ENCODE peak calls at places on chromosomes 13 and 19, in five cellular contexts. F is activated naive CD4-positive, alpha-beta T cell; Y is endothelial cell of umbilical vein; H is SW480; Z is M059J. X is an unnamed sample.

GRCh38 chr19:44905437-44906160 is at the start of gene APOE:
- DNase-seq in F (no peak), Y (no peak), H (peak), Z (no peak), X (peak)

GRCh38 chr19:46634045-46634655 is 1.9 kb downstream of the GNG8 start:
- DNase-seq in F (peak), Y (peak), H (peak), Z (peak), X (peak)

GRCh38 chr13:39887424-39887823 is 232.0 kb downstream of the COG6 start:
- DNase-seq in F (no peak), Y (no peak), H (no peak), Z (peak), X (no peak)

GRCh38 chr13:101473458-101473857 is 21.0 kb downstream of the ITGBL1 start:
- DNase-seq in F (no peak), Y (peak), H (no peak), Z (peak), X (peak)

GRCh38 chr13:75830842-75831241 is 194.7 kb downstream of the LMO7 start:
- DNase-seq in F (no peak), Y (no peak), H (no peak), Z (peak), X (no peak)

GRCh38 chr13:79237981-79238380 is 168.1 kb downstream of the RBM26 start:
- DNase-seq in F (no peak), Y (no peak), H (no peak), Z (no peak), X (no peak)

GRCh38 chr13:53137777-53138176 is 109.2 kb downstream of the OLFM4 start:
- DNase-seq in F (no peak), Y (no peak), H (no peak), Z (peak), X (no peak)

GRCh38 chr13:20585371-20585770 is 18.4 kb downstream of the IFT88 start:
- DNase-seq in F (no peak), Y (no peak), H (no peak), Z (no peak), X (no peak)

GRCh38 chr19:16121967-16122366 is 10.3 kb downstream of the RAB8A start:
- DNase-seq in F (no peak), Y (no peak), H (no peak), Z (no peak), X (no peak)

GRCh38 chr19:20238025-20238623 is 71.1 kb downstream of the ZNF486 start:
- DNase-seq in F (peak), Y (peak), H (peak), Z (peak), X (peak)

GRCh38 chr13:106182404-106182803 is 353.1 kb downstream of the EFNB2 start:
- DNase-seq in F (no peak), Y (no peak), H (peak), Z (peak), X (no peak)

GRCh38 chr13:51047434-51048165 is 63.5 kb downstream of the C13orf42 start:
- DNase-seq in F (no peak), Y (no peak), H (peak), Z (no peak), X (no peak)

GRCh38 chr13:49456156-49456555 is 12.1 kb downstream of the SETDB2 start:
- DNase-seq in F (no peak), Y (no peak), H (no peak), Z (no peak), X (no peak)